ENCODE peak calls at places on chromosomes 7 and 10, in five cellular contexts. J is OCI-LY7, K is left ventricle myocardium inferior, Y is lower leg skin, S is sigmoid colon. F is an unnamed sample.

GRCh38 chr7:43905209-43905946 is 1.0 kb downstream of the URGCP start:
- DNase-seq in J (no peak), K (no peak), Y (no peak), S (no peak), F (no peak)

GRCh38 chr7:13920053-13920697 is 69.3 kb downstream of the ETV1 start:
- DNase-seq in J (no peak), K (no peak), Y (no peak), S (no peak), F (peak; percentile 55)

GRCh38 chr7:100626530-100627237 is 14.3 kb downstream of the MOSPD3 start:
- DNase-seq in J (peak; percentile 85), K (peak; percentile 84), Y (peak; percentile 78), S (peak; percentile 93), F (peak; percentile 77)

GRCh38 chr10:59847326-59847725 is 59.0 kb downstream of the CCDC6 start:
- DNase-seq in J (no peak), K (no peak), Y (no peak), S (no peak), F (no peak)

GRCh38 chr10:75707080-75707840 is 275.8 kb downstream of the LRMDA start:
- DNase-seq in J (no peak), K (no peak), Y (no peak), S (no peak), F (no peak)

GRCh38 chr7:122038904-122039303 is 105.1 kb downstream of the AASS start:
- DNase-seq in J (no peak), K (no peak), Y (no peak), S (no peak), F (no peak)

GRCh38 chr7:218316-218715 is 25.9 kb downstream of the FAM20C start:
- DNase-seq in J (no peak), K (no peak), Y (no peak), S (no peak), F (no peak)

GRCh38 chr7:818031-818699 is 14.1 kb upstream of the SUN1 start:
- DNase-seq in J (peak; percentile 41), K (no peak), Y (no peak), S (peak; percentile 9), F (no peak)

GRCh38 chr10:6299234-6299633 is 96.5 kb downstream of the PFKFB3 start:
- DNase-seq in J (no peak), K (no peak), Y (peak; percentile 78), S (no peak), F (no peak)

GRCh38 chr10:3852147-3852904 is 67.3 kb upstream of the KLF6 start:
- DNase-seq in J (no peak), K (peak; percentile 34), Y (peak; percentile 91), S (peak; percentile 93), F (no peak)

GRCh38 chr7:22805227-22805626 is 17.4 kb downstream of the TOMM7 start:
- DNase-seq in J (no peak), K (no peak), Y (no peak), S (no peak), F (no peak)

GRCh38 chr10:16195178-16195769 is 241.5 kb upstream of the PTER start:
- DNase-seq in J (no peak), K (no peak), Y (no peak), S (no peak), F (no peak)

GRCh38 chr10:88090568-88091214 is 227.3 kb downstream of the PTEN start:
- DNase-seq in J (no peak), K (no peak), Y (no peak), S (no peak), F (no peak)

GRCh38 chr7:21454906-21455305 is 27.0 kb downstream of the SP4 start:
- DNase-seq in J (no peak), K (no peak), Y (no peak), S (no peak), F (no peak)

GRCh38 chr10:10855178-10855577 is 162.5 kb upstream of the CELF2 start:
- DNase-seq in J (no peak), K (no peak), Y (no peak), S (no peak), F (no peak)

GRCh38 chr7:95045236-95045923 is 138.0 kb downstream of the PPP1R9A start:
- DNase-seq in J (peak; percentile 19), K (no peak), Y (no peak), S (no peak), F (no peak)

GRCh38 chr7:17274551-17275245 is 23.8 kb upstream of the AHR start:
- DNase-seq in J (no peak), K (no peak), Y (no peak), S (no peak), F (no peak)

GRCh38 chr7:109376576-109376975 is 806.9 kb downstream of the DNAJB9 start:
- DNase-seq in J (no peak), K (no peak), Y (no peak), S (no peak), F (no peak)

GRCh38 chr7:676972-677385 is 49.5 kb upstream of the DNAAF5 start:
- DNase-seq in J (no peak), K (no peak), Y (no peak), S (peak; percentile 57), F (no peak)

GRCh38 chr10:94785211-94785610 is 22.7 kb downstream of the CYP2C19 start:
- DNase-seq in J (no peak), K (no peak), Y (no peak), S (no peak), F (no peak)

GRCh38 chr10:117137031-117137910 is 799 bp downstream of the VAX1 start:
- DNase-seq in J (no peak), K (no peak), Y (no peak), S (no peak), F (no peak)

GRCh38 chr10:68543004-68543918 is 15.9 kb upstream of the SLC25A16 start:
- DNase-seq in J (no peak), K (no peak), Y (no peak), S (no peak), F (no peak)

GRCh38 chr7:127600885-127601284 is 7.3 kb downstream of the FSCN3 start:
- DNase-seq in J (no peak), K (no peak), Y (no peak), S (no peak), F (no peak)

GRCh38 chr10:69499726-69500689 is 48.7 kb downstream of the TSPAN15 start:
- DNase-seq in J (no peak), K (no peak), Y (no peak), S (peak; percentile 54), F (no peak)

GRCh38 chr7:1843271-1843861 is 173.3 kb downstream of the ELFN1 start:
- DNase-seq in J (no peak), K (no peak), Y (no peak), S (peak; percentile 55), F (no peak)

GRCh38 chr10:20334559-20334958 is 518.3 kb downstream of the PLXDC2 start:
- DNase-seq in J (no peak), K (no peak), Y (no peak), S (no peak), F (no peak)

GRCh38 chr10:87706731-87707130 is 47.1 kb downstream of the PAPSS2 start:
- DNase-seq in J (no peak), K (no peak), Y (no peak), S (no peak), F (no peak)

GRCh38 chr10:101050206-101051069 is 11.4 kb upstream of the KAZALD1 start:
- DNase-seq in J (peak; percentile 83), K (peak; percentile 49), Y (no peak), S (peak; percentile 74), F (peak; percentile 60)
- H3K4me3 ChIP-seq in J (peak overlapping the region; percentile 50), K (peak overlapping the region; percentile 30), Y (no peak overlapping the region), S (no peak overlapping the region), F (no peak overlapping the region)

GRCh38 chr7:76393116-76394031 is 16.1 kb downstream of the SSC4D start:
- DNase-seq in J (peak; percentile 95), K (peak; percentile 96), Y (peak; percentile 92), S (peak; percentile 97), F (peak; percentile 96)
- TF ChIP-seq CTCF in J (no peak), K (no peak), Y (no peak), S (no peak), F (peak; percentile 13)

GRCh38 chr7:26293569-26294308 is 2.1 kb downstream of the SNX10 start:
- DNase-seq in J (peak; percentile 53), K (no peak), Y (no peak), S (no peak), F (no peak)
- H3K4me3 ChIP-seq in J (peak overlapping the region; percentile 99), K (no peak overlapping the region), Y (no peak overlapping the region), S (no peak overlapping the region), F (no peak overlapping the region)

GRCh38 chr7:151704284-151704968 is 172.5 kb downstream of the PRKAG2 start:
- DNase-seq in J (no peak), K (peak; percentile 7), Y (no peak), S (no peak), F (no peak)

GRCh38 chr7:151704969-151705743 is 171.8 kb downstream of the PRKAG2 start:
- DNase-seq in J (no peak), K (peak; percentile 14), Y (no peak), S (no peak), F (no peak)

GRCh38 chr7:151707757-151708156 is 169.2 kb downstream of the PRKAG2 start:
- DNase-seq in J (no peak), K (no peak), Y (no peak), S (no peak), F (no peak)

GRCh38 chr7:151706568-151707469 is 170.1 kb downstream of the PRKAG2 start:
- DNase-seq in J (no peak), K (peak; percentile 5), Y (no peak), S (no peak), F (no peak)

GRCh38 chr7:151705744-151706567 is 171.0 kb downstream of the PRKAG2 start:
- DNase-seq in J (peak; percentile 20), K (peak; percentile 15), Y (no peak), S (no peak), F (peak; percentile 53)
- TF ChIP-seq CTCF in J (peak; percentile 75), K (peak; percentile 65), Y (no peak), S (peak; percentile 42), F (peak; percentile 64)

GRCh38 chr10:60942134-60942533 is 1.9 kb downstream of the RHOBTB1 start:
- DNase-seq in J (no peak), K (no peak), Y (no peak), S (no peak), F (no peak)

GRCh38 chr10:60942604-60943269 is 1.2 kb downstream of the RHOBTB1 start:
- DNase-seq in J (no peak), K (peak; percentile 54), Y (peak; percentile 43), S (peak; percentile 79), F (peak; percentile 44)

GRCh38 chr10:60944159-60944909 is at the start of gene RHOBTB1:
- DNase-seq in J (no peak), K (peak; percentile 81), Y (peak; percentile 54), S (peak; percentile 91), F (peak; percentile 82)

GRCh38 chr10:60943372-60944158 is 420 bp downstream of the RHOBTB1 start:
- DNase-seq in J (no peak), K (peak; percentile 71), Y (peak; percentile 45), S (peak; percentile 86), F (peak; percentile 71)

GRCh38 chr10:60944910-60945297 is 919 bp upstream of the RHOBTB1 start:
- DNase-seq in J (no peak), K (no peak), Y (no peak), S (no peak), F (no peak)
- H3K4me3 ChIP-seq in J (no peak overlapping the region), K (peak overlapping the region; percentile 94), Y (peak overlapping the region; percentile 73), S (peak overlapping the region; percentile 72), F (peak overlapping the region; percentile 98)

DNA sequence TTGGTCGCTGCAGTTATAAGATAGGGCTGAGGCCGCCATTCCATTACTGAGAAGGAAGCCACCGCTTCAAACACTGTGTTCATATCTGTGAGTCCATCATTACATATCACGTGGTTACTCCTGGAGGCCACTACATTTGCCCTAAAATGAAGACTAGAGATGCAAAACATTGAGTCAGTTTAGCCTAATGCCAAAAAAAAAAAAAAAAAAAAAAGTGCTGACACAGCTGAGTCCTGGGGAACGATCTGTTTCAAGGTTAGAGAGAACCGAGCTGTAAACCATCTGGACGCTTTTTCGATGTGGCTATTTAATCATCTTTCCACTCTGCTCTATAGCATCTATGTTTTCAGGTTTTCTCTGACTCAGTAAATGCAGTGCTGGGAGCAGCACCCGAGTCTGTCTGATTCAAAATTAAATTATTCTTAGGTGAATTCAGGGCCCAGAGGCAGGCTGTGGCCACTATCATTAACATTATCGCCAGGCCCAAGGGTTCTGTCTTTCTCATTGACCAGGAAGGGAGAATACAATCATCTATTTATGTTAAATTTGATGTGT is 449.1 kb downstream of the PAXIP1 start:
- DNase-seq in J (no peak), K (no peak), Y (no peak), S (no peak), F (no peak)
- TF ChIP-seq CTCF in J (no peak), K (no peak), Y (no peak), S (no peak), F (no peak)